ENCODE peak calls at places on chromosomes 3 and 15, in six cellular contexts. E is AG20443; Q is NCI-H774; S is heart right ventricle; A is stimulated activated naive CD4-positive, alpha-beta T cell; O is body of pancreas. D is an unnamed sample.

GRCh38 chr3:39208463-39209055 is 16.2 kb upstream of the XIRP1 start:
- DNase-seq in S (peak), E (peak), Q (no peak), A (no peak), O (peak), D (no peak)

GRCh38 chr3:25895443-25895842 is 105.6 kb downstream of the OXSM start:
- DNase-seq in A (no peak), Q (no peak), S (no peak), O (no peak), E (peak), D (peak)

GRCh38 chr3:30659270-30660127 is 53.1 kb downstream of the TGFBR2 start:
- DNase-seq in O (no peak), E (peak), Q (no peak), A (no peak), S (no peak), D (peak)

GRCh38 chr3:2643606-2644005 is 466.6 kb downstream of the IL5RA start:
- DNase-seq in Q (no peak), A (no peak), O (no peak), E (no peak), S (no peak), D (no peak)

GRCh38 chr3:178785961-178786360 is 249.7 kb downstream of the KCNMB2 start:
- DNase-seq in Q (no peak), E (no peak), O (no peak), S (no peak), A (no peak), D (no peak)

GRCh38 chr15:62828364-62828763 is 214.2 kb upstream of the TPM1 start:
- DNase-seq in Q (peak), O (no peak), S (no peak), E (no peak), A (no peak), D (no peak)

GRCh38 chr15:73150831-73151230 is 98.6 kb downstream of the NEO1 start:
- DNase-seq in S (no peak), A (no peak), E (no peak), O (no peak), Q (no peak), D (no peak)

GRCh38 chr3:99542771-99543518 is 95.4 kb upstream of the COL8A1 start:
- DNase-seq in O (no peak), A (no peak), S (no peak), E (no peak), Q (no peak), D (no peak)

GRCh38 chr15:32730677-32731654 is 13.2 kb downstream of the GREM1 start:
- DNase-seq in Q (peak), O (peak), A (peak), S (peak), E (peak), D (no peak)

GRCh38 chr3:129985113-129985512 is 10.6 kb downstream of the TRH start:
- DNase-seq in S (peak), E (no peak), O (no peak), A (no peak), Q (no peak), D (no peak)

GRCh38 chr15:25891108-25891507 is 28.0 kb upstream of the ATP10A start:
- DNase-seq in Q (no peak), S (no peak), O (no peak), A (no peak), E (no peak), D (no peak)

GRCh38 chr3:128701342-128702212 is 24.4 kb upstream of the RAB7A start:
- DNase-seq in E (no peak), Q (no peak), S (no peak), A (no peak), O (no peak), D (no peak)

GRCh38 chr15:37291920-37292319 is 191.6 kb upstream of the MEIS2 start:
- DNase-seq in Q (no peak), A (no peak), O (no peak), S (no peak), E (no peak), D (no peak)